ENCODE peak calls at places on chromosomes 3 and 15, in eight cellular contexts. G, C, B, R, V, D, U and W are unnamed samples.

GRCh38 chr15:62549345-62549970 is 384.4 kb upstream of the C2CD4B start:
- DNase-seq in G (no peak), C (peak), B (peak), R (peak), V (peak), D (peak), U (peak), W (peak)

GRCh38 chr15:92164327-92165000 is 229.2 kb upstream of the ST8SIA2 start:
- DNase-seq in G (no peak), C (no peak), B (peak), R (no peak), V (no peak), D (no peak), U (peak), W (no peak)

GRCh38 chr3:98793971-98794370 is 30.8 kb downstream of the ST3GAL6 start:
- DNase-seq in G (no peak), C (no peak), B (no peak), R (no peak), V (no peak), D (no peak), U (no peak), W (no peak)

GRCh38 chr3:4575413-4575812 is 82.3 kb downstream of the ITPR1 start:
- DNase-seq in G (no peak), C (no peak), B (no peak), R (no peak), V (no peak), D (no peak), U (no peak), W (no peak)

GRCh38 chr3:101266566-101266965 is 53.8 kb downstream of the IMPG2 start:
- DNase-seq in G (no peak), C (no peak), B (no peak), R (no peak), V (no peak), D (no peak), U (no peak), W (no peak)

GRCh38 chr3:140148824-140149390 is 213.9 kb downstream of the CLSTN2 start:
- DNase-seq in G (no peak), C (no peak), B (no peak), R (no peak), V (no peak), D (no peak), U (no peak), W (no peak)

GRCh38 chr3:66441124-66441523 is 59.7 kb downstream of the LRIG1 start:
- DNase-seq in G (no peak), C (no peak), B (no peak), R (no peak), V (no peak), D (no peak), U (peak), W (no peak)

GRCh38 chr15:93955197-93955596 is 276.2 kb upstream of the MCTP2 start:
- DNase-seq in G (no peak), C (no peak), B (peak), R (no peak), V (no peak), D (no peak), U (no peak), W (no peak)

GRCh38 chr15:28974142-28974541 is 88.4 kb downstream of the APBA2 start:
- DNase-seq in G (no peak), C (no peak), B (no peak), R (no peak), V (no peak), D (no peak), U (no peak), W (no peak)

GRCh38 chr15:52255008-52255407 is 40.6 kb downstream of the MYO5C start:
- DNase-seq in G (no peak), C (no peak), B (no peak), R (no peak), V (no peak), D (no peak), U (no peak), W (no peak)

GRCh38 chr3:165336786-165337185 is 140.6 kb upstream of the SLITRK3 start:
- DNase-seq in G (no peak), C (no peak), B (no peak), R (no peak), V (no peak), D (no peak), U (no peak), W (no peak)

GRCh38 chr15:38144921-38145320 is 107.7 kb upstream of the SPRED1 start:
- DNase-seq in G (no peak), C (no peak), B (no peak), R (no peak), V (no peak), D (no peak), U (no peak), W (no peak)

GRCh38 chr3:100932491-100932890 is 60.7 kb downstream of the ABI3BP start:
- DNase-seq in G (no peak), C (no peak), B (no peak), R (no peak), V (no peak), D (no peak), U (no peak), W (no peak)

GRCh38 chr15:52021128-52021671 is 2.2 kb downstream of the MAPK6 start:
- DNase-seq in G (no peak), C (peak), B (peak), R (peak), V (peak), D (peak), U (peak), W (peak)

GRCh38 chr3:169772951-169773816 is at the start of gene MYNN:
- DNase-seq in G (peak), C (peak), B (peak), R (peak), V (peak), D (peak), U (peak), W (peak)

GRCh38 chr3:128312271-128312670 is 154.4 kb downstream of the DNAJB8 start:
- DNase-seq in G (no peak), C (no peak), B (no peak), R (no peak), V (no peak), D (no peak), U (no peak), W (no peak)

GRCh38 chr3:172314616-172315015 is 133.6 kb downstream of the GHSR start:
- DNase-seq in G (no peak), C (no peak), B (no peak), R (no peak), V (no peak), D (no peak), U (no peak), W (no peak)

GRCh38 chr3:124714218-124714853 is 15.9 kb upstream of the UMPS start:
- DNase-seq in G (no peak), C (no peak), B (no peak), R (no peak), V (no peak), D (no peak), U (no peak), W (no peak)

GRCh38 chr3:102332205-102332604 is 102.6 kb upstream of the ZPLD1 start:
- DNase-seq in G (no peak), C (no peak), B (no peak), R (no peak), V (no peak), D (no peak), U (no peak), W (no peak)

GRCh38 chr3:123778991-123779622 is 105.0 kb downstream of the MYLK start:
- DNase-seq in G (no peak), C (no peak), B (no peak), R (no peak), V (no peak), D (no peak), U (no peak), W (no peak)

GRCh38 chr3:160038862-160039562 is 50.4 kb downstream of the IL12A start:
- DNase-seq in G (no peak), C (peak), B (no peak), R (no peak), V (no peak), D (no peak), U (peak), W (no peak)

GRCh38 chr15:101062471-101063171 is 143.5 kb downstream of the LRRK1 start:
- DNase-seq in G (peak), C (no peak), B (no peak), R (no peak), V (no peak), D (no peak), U (peak), W (no peak)

GRCh38 chr15:59819047-59819446 is 129.9 kb upstream of the BNIP2 start:
- DNase-seq in G (no peak), C (no peak), B (no peak), R (no peak), V (no peak), D (no peak), U (no peak), W (no peak)

GRCh38 chr3:39062180-39062579 is 10.4 kb downstream of the WDR48 start:
- DNase-seq in G (no peak), C (no peak), B (no peak), R (no peak), V (no peak), D (no peak), U (no peak), W (no peak)

GRCh38 chr3:174618368-174618767 is 240.8 kb upstream of the NAALADL2 start:
- DNase-seq in G (no peak), C (no peak), B (no peak), R (no peak), V (no peak), D (no peak), U (no peak), W (no peak)

GRCh38 chr3:56802793-56803192 is 1.0 kb upstream of the ARHGEF3 start:
- DNase-seq in G (no peak), C (no peak), B (no peak), R (no peak), V (no peak), D (no peak), U (no peak), W (no peak)

GRCh38 chr3:101195951-101196713 is 124.2 kb downstream of the IMPG2 start:
- DNase-seq in G (no peak), C (peak), B (peak), R (peak), V (peak), D (peak), U (peak), W (no peak)

GRCh38 chr3:48475188-48475587 is 28.7 kb downstream of the ATRIP start:
- DNase-seq in G (no peak), C (no peak), B (no peak), R (no peak), V (no peak), D (no peak), U (peak), W (no peak)

GRCh38 chr3:189132125-189132744 is 39.5 kb upstream of the TPRG1 start:
- DNase-seq in G (peak), C (no peak), B (peak), R (peak), V (no peak), D (no peak), U (no peak), W (peak)

GRCh38 chr15:47194718-47195117 is 522.6 kb upstream of the SEMA6D start:
- DNase-seq in G (no peak), C (peak), B (peak), R (no peak), V (no peak), D (peak), U (peak), W (no peak)

GRCh38 chr15:59885832-59886231 is 118.3 kb upstream of the FOXB1 start:
- DNase-seq in G (no peak), C (peak), B (no peak), R (no peak), V (no peak), D (no peak), U (peak), W (no peak)

GRCh38 chr3:118098818-118099217 is 935.8 kb downstream of the IGSF11 start:
- DNase-seq in G (no peak), C (no peak), B (no peak), R (no peak), V (no peak), D (no peak), U (no peak), W (no peak)

GRCh38 chr3:66744986-66745385 is 244.2 kb upstream of the LRIG1 start:
- DNase-seq in G (no peak), C (no peak), B (no peak), R (no peak), V (no peak), D (no peak), U (no peak), W (no peak)

GRCh38 chr3:104066658-104067057 is 1300.1 kb upstream of the ALCAM start:
- DNase-seq in G (no peak), C (no peak), B (no peak), R (no peak), V (no peak), D (no peak), U (peak), W (no peak)

GRCh38 chr3:4421121-4421520 is 45.9 kb downstream of the SUMF1 start:
- DNase-seq in G (no peak), C (no peak), B (no peak), R (no peak), V (peak), D (no peak), U (no peak), W (peak)

GRCh38 chr3:15667484-15667883 is 65.9 kb downstream of the BTD start:
- DNase-seq in G (peak), C (no peak), B (no peak), R (no peak), V (no peak), D (no peak), U (no peak), W (no peak)

GRCh38 chr3:181549266-181549665 is 162.5 kb upstream of the SOX2 start:
- DNase-seq in G (no peak), C (no peak), B (no peak), R (no peak), V (no peak), D (no peak), U (no peak), W (no peak)

GRCh38 chr3:98584563-98584962 is 8.8 kb downstream of the CPOX start:
- DNase-seq in G (no peak), C (no peak), B (no peak), R (no peak), V (no peak), D (no peak), U (no peak), W (no peak)

DNA sequence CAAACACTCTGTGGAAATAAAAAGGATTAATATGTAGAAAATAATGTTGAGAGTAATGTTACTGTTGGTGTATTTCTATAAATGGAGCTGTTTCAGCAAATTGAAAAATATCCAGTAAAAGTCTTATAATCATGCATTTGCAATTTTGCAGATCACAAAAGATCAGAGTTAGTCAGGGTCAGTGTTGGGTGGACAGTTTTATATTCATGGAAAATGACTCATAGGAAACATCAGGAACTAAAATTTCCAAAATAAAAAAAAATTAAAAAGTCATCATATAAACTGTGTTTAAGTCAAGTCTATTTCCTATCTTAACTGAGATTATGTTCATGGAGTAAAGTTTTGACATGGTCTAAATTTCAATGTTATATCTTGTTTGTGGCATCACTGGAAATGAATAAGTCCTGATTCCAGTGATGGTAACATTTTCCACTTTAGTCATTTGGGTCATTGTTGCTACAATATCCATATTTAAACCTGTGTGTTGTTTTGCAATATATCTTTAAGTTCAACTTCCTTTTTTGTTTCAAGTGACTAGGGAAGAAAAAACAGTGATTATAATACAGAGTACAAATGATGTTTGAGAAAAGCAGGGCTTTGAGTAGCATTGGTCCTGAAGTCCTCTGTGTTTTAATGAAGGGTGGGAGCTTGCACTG is 37.8 kb downstream of the MITF start:
- DNase-seq in G (no peak), C (no peak), B (no peak), R (no peak), V (no peak), D (no peak), U (no peak), W (no peak)
- TF ChIP-seq REST in G (no peak), C (no peak), B (no peak), R (no peak), V (no peak), D (no peak), U (no peak), W (no peak)

GRCh38 chr3:149198611-149199010 is 23.0 kb downstream of the CP start:
- DNase-seq in G (no peak), C (no peak), B (no peak), R (no peak), V (no peak), D (no peak), U (peak), W (no peak)

GRCh38 chr3:149195221-149195620 is 26.4 kb downstream of the CP start:
- DNase-seq in G (no peak), C (no peak), B (no peak), R (no peak), V (no peak), D (no peak), U (no peak), W (no peak)

GRCh38 chr3:149199474-149199873 is 22.2 kb downstream of the CP start:
- DNase-seq in G (no peak), C (no peak), B (no peak), R (no peak), V (no peak), D (no peak), U (no peak), W (no peak)

DNA sequence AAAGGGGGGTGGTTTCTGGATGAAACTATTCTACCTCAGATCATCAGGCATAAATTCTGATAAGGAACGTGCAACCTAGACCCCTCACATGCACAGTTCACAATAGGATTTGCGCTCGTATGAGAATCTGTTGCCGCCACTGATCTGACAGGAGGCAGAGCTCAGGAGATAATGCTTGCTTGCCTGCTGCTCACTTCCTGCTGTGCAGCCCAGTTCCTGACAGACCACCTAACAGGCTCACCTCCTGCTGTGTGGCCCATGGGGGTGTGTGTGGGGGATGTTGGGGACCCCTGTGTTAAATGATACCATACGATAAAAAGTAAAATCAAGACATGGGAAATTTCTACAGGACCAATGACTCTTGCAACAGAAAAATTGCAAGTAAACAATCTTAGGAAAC is 24.0 kb downstream of the CP start:
- DNase-seq in G (no peak), C (no peak), B (no peak), R (no peak), V (no peak), D (no peak), U (peak), W (no peak)
- TF ChIP-seq POLR2AphosphoS5 in G (no peak), C (no peak), B (no peak), R (no peak), V (no peak), D (no peak), U (peak), W (no peak)

GRCh38 chr15:69081310-69082004 is 67.0 kb downstream of the NOX5 start:
- DNase-seq in G (no peak), C (no peak), B (no peak), R (no peak), V (no peak), D (no peak), U (peak), W (no peak)
- TF ChIP-seq REST in G (no peak), C (no peak), B (no peak), R (no peak), V (no peak), D (no peak), U (no peak), W (no peak)

GRCh38 chr3:126750760-126751129 is 46.7 kb downstream of the CHCHD6 start:
- DNase-seq in G (no peak), C (no peak), B (no peak), R (no peak), V (no peak), D (no peak), U (peak), W (no peak)

GRCh38 chr3:126749931-126750759 is 46.1 kb downstream of the CHCHD6 start:
- DNase-seq in G (no peak), C (no peak), B (no peak), R (no peak), V (no peak), D (no peak), U (no peak), W (no peak)

GRCh38 chr3:126753191-126754160 is 49.4 kb downstream of the CHCHD6 start:
- DNase-seq in G (no peak), C (no peak), B (peak), R (no peak), V (no peak), D (no peak), U (no peak), W (no peak)

GRCh38 chr3:126751611-126752302 is 47.7 kb downstream of the CHCHD6 start:
- DNase-seq in G (no peak), C (no peak), B (no peak), R (no peak), V (no peak), D (no peak), U (peak), W (no peak)

GRCh38 chr3:126752303-126753190 is 48.5 kb downstream of the CHCHD6 start:
- DNase-seq in G (peak), C (peak), B (peak), R (peak), V (peak), D (peak), U (peak), W (peak)
- TF ChIP-seq POLR2AphosphoS5 in G (no peak), C (no peak), B (no peak), R (no peak), V (no peak), D (no peak), U (no peak), W (no peak)

DNA sequence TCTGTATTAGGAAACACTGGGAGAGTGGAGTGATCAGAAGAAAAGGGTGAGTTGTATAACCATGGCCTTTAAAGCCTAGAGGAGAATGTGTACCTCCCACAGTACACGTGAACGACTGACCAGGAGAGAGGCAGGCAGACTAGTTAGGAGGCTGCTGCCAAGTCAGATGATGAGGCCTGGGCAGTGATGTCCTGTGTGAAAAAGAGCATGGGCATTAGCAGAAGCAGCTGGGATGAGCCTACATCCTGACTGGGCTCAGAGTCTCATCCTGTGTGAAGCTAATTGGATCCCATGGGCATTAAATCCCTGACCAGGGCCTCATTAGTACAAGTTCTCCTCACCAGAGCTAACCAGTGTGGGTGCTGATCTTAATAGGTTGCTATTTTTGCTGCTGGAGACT is 89.1 kb upstream of the SLC2A2 start:
- DNase-seq in G (peak), C (no peak), B (no peak), R (no peak), V (no peak), D (no peak), U (no peak), W (no peak)
- TF ChIP-seq REST in G (no peak), C (no peak), B (no peak), R (no peak), V (no peak), D (no peak), U (no peak), W (no peak)

GRCh38 chr3:49652218-49652921 is 21.8 kb upstream of the APEH start:
- DNase-seq in G (no peak), C (no peak), B (no peak), R (no peak), V (no peak), D (no peak), U (no peak), W (no peak)

GRCh38 chr3:49648354-49649057 is 25.6 kb upstream of the APEH start:
- DNase-seq in G (no peak), C (no peak), B (no peak), R (no peak), V (peak), D (no peak), U (no peak), W (no peak)

GRCh38 chr3:49650177-49650576 is 24.0 kb upstream of the APEH start:
- DNase-seq in G (no peak), C (no peak), B (no peak), R (no peak), V (no peak), D (no peak), U (no peak), W (no peak)

GRCh38 chr3:49649576-49649975 is 24.6 kb upstream of the APEH start:
- DNase-seq in G (no peak), C (no peak), B (peak), R (no peak), V (no peak), D (no peak), U (no peak), W (no peak)

DNA sequence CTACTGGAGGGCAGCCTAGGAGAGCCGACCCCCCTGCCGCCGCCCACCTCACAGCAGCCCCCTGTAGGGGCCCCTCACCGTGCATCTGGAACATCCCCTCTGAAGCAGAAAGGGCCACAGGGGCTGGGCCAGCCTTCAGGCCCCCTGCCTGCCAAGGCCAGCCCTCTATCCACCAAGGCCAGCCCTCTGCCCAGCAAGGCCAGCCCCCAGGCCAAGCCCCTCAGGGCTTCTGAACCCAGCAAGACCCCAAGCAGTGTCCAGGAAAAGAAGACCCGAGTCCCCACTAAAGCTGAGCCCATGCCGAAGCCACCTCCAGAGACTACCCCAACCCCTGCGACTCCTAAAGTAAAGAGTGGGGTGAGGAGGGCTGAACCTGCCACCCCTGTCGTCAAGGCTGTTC is 23.5 kb upstream of the APEH start:
- DNase-seq in G (no peak), C (no peak), B (no peak), R (no peak), V (no peak), D (no peak), U (no peak), W (no peak)
- TF ChIP-seq POLR2AphosphoS5 in G (no peak), C (no peak), B (no peak), R (no peak), V (no peak), D (no peak), U (no peak), W (no peak)